ENCODE peak calls at places on chromosomes 7 and 10, in five cellular contexts. One of them, this sample, is unnamed. For H3K36me3, the result is how much of the 10 kb centered on the place peaks cover.

GRCh38 chr7:14902589-14902963 is at the start of gene DGKB:
- DNase-seq in aorta: no peak
- DNase-seq in fibroblast of lung: peak
- DNase-seq in mesendoderm: peak
- DNase-seq in brain microvascular endothelial cell: peak
- DNase-seq in this sample: peak

GRCh38 chr10:70672165-70672992 is at the start of gene ADAMTS14:
- DNase-seq in aorta: no peak
- DNase-seq in fibroblast of lung: peak
- DNase-seq in mesendoderm: peak
- DNase-seq in brain microvascular endothelial cell: no peak
- DNase-seq in this sample: peak

GRCh38 chr10:92880233-92880861 is 32.0 kb downstream of the EXOC6 start:
- DNase-seq in aorta: no peak
- DNase-seq in fibroblast of lung: peak
- DNase-seq in mesendoderm: peak
- DNase-seq in brain microvascular endothelial cell: peak
- DNase-seq in this sample: no peak

GRCh38 chr10:3848768-3849643 is 64.0 kb upstream of the KLF6 start:
- DNase-seq in aorta: no peak
- DNase-seq in fibroblast of lung: peak
- DNase-seq in mesendoderm: no peak
- DNase-seq in brain microvascular endothelial cell: peak
- DNase-seq in this sample: no peak

GRCh38 chr10:89494615-89495014 is 40.8 kb downstream of the SLC16A12 start:
- DNase-seq in aorta: no peak
- DNase-seq in fibroblast of lung: no peak
- DNase-seq in mesendoderm: no peak
- DNase-seq in brain microvascular endothelial cell: no peak
- DNase-seq in this sample: no peak

GRCh38 chr10:14602807-14603538 is 171.7 kb downstream of the FAM107B start:
- DNase-seq in aorta: no peak
- DNase-seq in fibroblast of lung: no peak
- DNase-seq in mesendoderm: peak
- DNase-seq in brain microvascular endothelial cell: no peak
- DNase-seq in this sample: no peak

GRCh38 chr7:36287371-36288241 is 102.1 kb upstream of the ANLN start:
- DNase-seq in aorta: peak
- DNase-seq in fibroblast of lung: no peak
- DNase-seq in mesendoderm: no peak
- DNase-seq in brain microvascular endothelial cell: no peak
- DNase-seq in this sample: peak

GRCh38 chr7:94908204-94909022 is 1.0 kb downstream of the PPP1R9A start:
- DNase-seq in aorta: peak
- DNase-seq in fibroblast of lung: peak
- DNase-seq in mesendoderm: peak
- DNase-seq in brain microvascular endothelial cell: no peak
- DNase-seq in this sample: peak

GRCh38 chr7:136923111-136923510 is 54.7 kb downstream of the CHRM2 start:
- DNase-seq in aorta: no peak
- DNase-seq in fibroblast of lung: peak
- DNase-seq in mesendoderm: no peak
- DNase-seq in brain microvascular endothelial cell: peak
- DNase-seq in this sample: no peak

GRCh38 chr7:132191418-132191817 is 384.9 kb downstream of the PLXNA4 start:
- DNase-seq in aorta: peak
- DNase-seq in fibroblast of lung: peak
- DNase-seq in mesendoderm: no peak
- DNase-seq in brain microvascular endothelial cell: no peak
- DNase-seq in this sample: no peak

GRCh38 chr7:74479066-74479781 is 25.5 kb downstream of the GTF2IRD1 start:
- DNase-seq in aorta: peak
- DNase-seq in fibroblast of lung: peak
- DNase-seq in mesendoderm: no peak
- DNase-seq in brain microvascular endothelial cell: peak
- DNase-seq in this sample: no peak

GRCh38 chr10:73647211-73647874 is 6.1 kb upstream of the MYOZ1 start:
- DNase-seq in aorta: peak
- DNase-seq in fibroblast of lung: peak
- DNase-seq in mesendoderm: peak
- DNase-seq in brain microvascular endothelial cell: no peak
- DNase-seq in this sample: peak

GRCh38 chr10:13450078-13450477 is 78.7 kb downstream of the BEND7 start:
- DNase-seq in aorta: no peak
- DNase-seq in fibroblast of lung: peak
- DNase-seq in mesendoderm: no peak
- DNase-seq in brain microvascular endothelial cell: no peak
- DNase-seq in this sample: no peak

GRCh38 chr7:151239837-151240459 is 7.7 kb downstream of the CHPF2 start:
- DNase-seq in aorta: peak
- DNase-seq in fibroblast of lung: no peak
- DNase-seq in mesendoderm: no peak
- DNase-seq in brain microvascular endothelial cell: no peak
- DNase-seq in this sample: no peak

GRCh38 chr10:132676193-132676891 is 109.6 kb downstream of the NKX6-2 start:
- DNase-seq in aorta: peak
- DNase-seq in fibroblast of lung: no peak
- DNase-seq in mesendoderm: no peak
- DNase-seq in brain microvascular endothelial cell: no peak
- DNase-seq in this sample: peak

GRCh38 chr7:129781856-129782256 is 170.3 kb downstream of the NRF1 start:
- DNase-seq in aorta: no peak
- DNase-seq in fibroblast of lung: no peak
- DNase-seq in mesendoderm: no peak
- DNase-seq in brain microvascular endothelial cell: no peak
- DNase-seq in this sample: peak

GRCh38 chr10:96587255-96588059 is 645 bp upstream of the TM9SF3 start:
- DNase-seq in aorta: peak
- DNase-seq in fibroblast of lung: peak
- DNase-seq in mesendoderm: peak
- DNase-seq in brain microvascular endothelial cell: peak
- DNase-seq in this sample: no peak

GRCh38 chr7:31646969-31647368 is 40.0 kb upstream of the PPP1R17 start:
- DNase-seq in aorta: no peak
- DNase-seq in fibroblast of lung: no peak
- DNase-seq in mesendoderm: no peak
- DNase-seq in brain microvascular endothelial cell: no peak
- DNase-seq in this sample: no peak

GRCh38 chr7:45704683-45705016 is 130.5 kb downstream of the ADCY1 start:
- DNase-seq in aorta: no peak
- DNase-seq in fibroblast of lung: no peak
- DNase-seq in mesendoderm: no peak
- DNase-seq in brain microvascular endothelial cell: no peak
- DNase-seq in this sample: peak

GRCh38 chr7:55494951-55495350 is 77.4 kb downstream of the VOPP1 start:
- DNase-seq in aorta: peak
- DNase-seq in fibroblast of lung: no peak
- DNase-seq in mesendoderm: no peak
- DNase-seq in brain microvascular endothelial cell: no peak
- DNase-seq in this sample: no peak
- H3K36me3 ChIP-seq in aorta: under half
- H3K36me3 ChIP-seq in fibroblast of lung: under half
- H3K36me3 ChIP-seq in mesendoderm: under half
- H3K36me3 ChIP-seq in brain microvascular endothelial cell: under half
- H3K36me3 ChIP-seq in this sample: under half

DNA sequence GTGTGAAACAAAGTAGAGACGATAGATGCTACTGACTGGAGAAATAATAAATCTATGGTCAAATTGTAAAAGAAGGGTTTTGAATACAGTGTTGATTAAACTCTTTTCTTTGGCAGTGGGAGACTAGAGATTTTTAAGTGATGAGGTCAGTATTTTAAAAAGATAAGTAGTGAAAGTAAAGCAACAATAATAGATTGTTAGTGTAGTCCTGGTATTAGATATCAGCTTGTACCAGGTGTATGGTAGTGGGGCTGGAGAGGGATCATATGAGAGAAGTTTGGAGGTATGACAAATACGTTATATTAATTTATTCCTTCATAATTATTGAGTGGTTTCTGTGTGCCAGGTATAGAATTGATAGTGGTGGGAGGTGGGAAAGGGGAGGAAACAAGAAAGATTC is 25.2 kb downstream of the PHTF2 start:
- DNase-seq in aorta: no peak
- DNase-seq in fibroblast of lung: peak
- DNase-seq in mesendoderm: no peak
- DNase-seq in brain microvascular endothelial cell: no peak
- DNase-seq in this sample: no peak
- H3K4me3 ChIP-seq in aorta: no peak
- H3K4me3 ChIP-seq in fibroblast of lung: no peak
- H3K4me3 ChIP-seq in mesendoderm: no peak
- H3K4me3 ChIP-seq in brain microvascular endothelial cell: no peak
- H3K4me3 ChIP-seq in this sample: no peak

GRCh38 chr10:104327745-104328635 is 10.3 kb downstream of the ITPRIP start:
- DNase-seq in aorta: no peak
- DNase-seq in fibroblast of lung: peak
- DNase-seq in mesendoderm: peak
- DNase-seq in brain microvascular endothelial cell: peak
- DNase-seq in this sample: peak
- H3K27ac ChIP-seq in aorta: peak
- H3K27ac ChIP-seq in fibroblast of lung: peak
- H3K27ac ChIP-seq in mesendoderm: no peak
- H3K27ac ChIP-seq in brain microvascular endothelial cell: peak
- H3K27ac ChIP-seq in this sample: peak

DNA sequence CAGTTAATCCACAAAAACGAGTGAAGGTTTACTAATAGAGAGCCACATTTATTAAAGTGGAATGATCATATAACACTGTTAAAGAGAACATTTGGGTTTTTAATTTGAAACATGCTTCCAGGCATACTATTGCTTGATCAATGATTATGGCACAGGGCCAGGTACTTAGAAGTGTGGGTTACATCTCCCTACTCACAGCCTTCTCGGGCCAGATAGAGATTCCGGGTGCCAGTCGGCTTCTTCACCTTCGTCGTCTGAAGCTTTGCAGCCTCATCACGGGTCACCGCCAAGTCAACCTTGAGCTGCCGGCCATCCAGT is 19.4 kb downstream of the RBM28 start:
- DNase-seq in aorta: no peak
- DNase-seq in fibroblast of lung: no peak
- DNase-seq in mesendoderm: no peak
- DNase-seq in brain microvascular endothelial cell: no peak
- DNase-seq in this sample: no peak
- H3K36me3 ChIP-seq in aorta: under half
- H3K36me3 ChIP-seq in fibroblast of lung: under half
- H3K36me3 ChIP-seq in mesendoderm: under half
- H3K36me3 ChIP-seq in brain microvascular endothelial cell: half or more
- H3K36me3 ChIP-seq in this sample: half or more

DNA sequence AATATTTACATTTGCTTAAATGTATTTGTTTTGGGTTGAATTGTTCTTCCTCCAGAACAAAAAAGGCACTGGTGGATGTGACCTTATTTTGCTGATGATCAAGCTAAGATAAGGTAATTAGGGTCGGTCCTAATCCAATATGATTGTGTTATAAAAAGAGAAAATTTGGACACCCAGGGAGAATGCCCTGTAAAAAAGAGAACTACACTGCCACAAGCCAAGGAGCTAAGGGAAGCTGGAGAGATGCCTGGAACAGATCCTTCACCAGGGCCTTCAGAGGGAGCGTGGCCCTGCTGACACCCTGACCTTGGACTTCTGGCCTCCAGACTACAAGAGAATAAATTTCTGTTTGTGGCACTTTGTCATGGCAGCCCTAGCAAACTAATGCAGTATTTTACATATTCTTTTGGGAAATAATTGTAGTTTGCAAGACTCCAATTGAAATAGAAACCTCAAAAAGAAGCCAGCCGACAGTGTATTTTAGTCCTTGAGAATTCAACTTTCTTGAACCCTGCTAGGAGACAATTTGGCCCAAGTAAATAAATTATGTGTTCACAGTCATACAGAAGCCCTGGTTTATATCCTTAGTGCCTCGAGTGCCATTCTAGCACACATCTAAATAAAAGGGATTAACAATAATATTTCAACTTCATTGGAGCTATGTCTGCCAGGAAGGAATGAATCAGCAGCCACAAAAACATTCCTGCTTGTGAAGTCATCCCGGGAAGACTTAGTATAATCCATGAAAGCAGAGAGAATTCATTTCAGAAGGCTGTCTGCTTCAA is 164.6 kb downstream of the PKD1L1 start:
- DNase-seq in aorta: peak
- DNase-seq in fibroblast of lung: peak
- DNase-seq in mesendoderm: peak
- DNase-seq in brain microvascular endothelial cell: peak
- DNase-seq in this sample: no peak
- H3K4me3 ChIP-seq in aorta: no peak
- H3K4me3 ChIP-seq in fibroblast of lung: no peak
- H3K4me3 ChIP-seq in mesendoderm: no peak
- H3K4me3 ChIP-seq in brain microvascular endothelial cell: no peak
- H3K4me3 ChIP-seq in this sample: no peak

DNA sequence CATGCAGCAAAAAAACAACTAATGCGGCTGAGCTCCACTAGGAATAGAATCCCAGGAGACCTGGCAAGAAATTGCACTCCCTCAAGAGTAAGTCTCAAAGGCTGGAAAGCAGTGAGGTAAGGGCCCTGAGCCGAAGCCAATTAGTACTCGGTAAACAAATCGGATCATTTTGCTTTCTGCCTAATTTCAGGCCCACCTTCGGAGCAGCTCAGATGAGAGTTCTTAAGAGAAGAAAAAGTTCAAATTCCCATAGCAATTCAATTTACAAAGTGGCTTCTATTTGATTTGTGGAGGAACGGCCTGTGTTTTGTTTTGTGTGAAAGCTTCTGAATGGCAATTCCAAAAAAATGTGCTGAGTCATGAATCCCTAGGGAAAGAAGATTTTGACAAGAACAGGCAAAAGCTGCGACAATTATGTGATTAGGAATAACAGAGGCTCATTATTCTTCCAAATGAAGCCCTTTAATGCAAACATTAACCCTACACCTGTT is 60.9 kb downstream of the SLC16A9 start:
- DNase-seq in aorta: no peak
- DNase-seq in fibroblast of lung: peak
- DNase-seq in mesendoderm: peak
- DNase-seq in brain microvascular endothelial cell: peak
- DNase-seq in this sample: no peak
- H3K27ac ChIP-seq in aorta: peak
- H3K27ac ChIP-seq in fibroblast of lung: no peak
- H3K27ac ChIP-seq in mesendoderm: no peak
- H3K27ac ChIP-seq in brain microvascular endothelial cell: no peak
- H3K27ac ChIP-seq in this sample: no peak